ENCODE peak calls at places on chromosomes 12 and 14, in eight cellular contexts. One of them, this sample, is unnamed.

GRCh38 chr14:37270629-37271028 is 72.9 kb downstream of the MIPOL1 start:
- DNase-seq in heart right ventricle: no peak
- DNase-seq in AG10803: no peak
- DNase-seq in fibroblast of lung: no peak
- DNase-seq in lung: no peak
- DNase-seq in left lung: no peak
- DNase-seq in glutamatergic neuron: no peak
- DNase-seq in astrocyte: no peak
- DNase-seq in this sample: no peak

GRCh38 chr14:100011568-100012325 is 53.5 kb upstream of the EVL start:
- DNase-seq in heart right ventricle: no peak
- DNase-seq in AG10803: no peak
- DNase-seq in fibroblast of lung: no peak
- DNase-seq in lung: no peak
- DNase-seq in left lung: no peak
- DNase-seq in glutamatergic neuron: no peak
- DNase-seq in astrocyte: no peak
- DNase-seq in this sample: no peak

GRCh38 chr12:122081697-122082221 is 3.2 kb downstream of the MLXIP start:
- DNase-seq in heart right ventricle: peak; percentile 69
- DNase-seq in AG10803: peak; percentile 80
- DNase-seq in fibroblast of lung: no peak
- DNase-seq in lung: no peak
- DNase-seq in left lung: peak; percentile 49
- DNase-seq in glutamatergic neuron: no peak
- DNase-seq in astrocyte: no peak
- DNase-seq in this sample: no peak

GRCh38 chr14:90060312-90060964 is 1.4 kb upstream of the KCNK13 start:
- DNase-seq in heart right ventricle: no peak
- DNase-seq in AG10803: peak; percentile 21
- DNase-seq in fibroblast of lung: peak; percentile 63
- DNase-seq in lung: no peak
- DNase-seq in left lung: peak; percentile 83
- DNase-seq in glutamatergic neuron: peak; percentile 66
- DNase-seq in astrocyte: peak; percentile 40
- DNase-seq in this sample: no peak

GRCh38 chr12:51752490-51752889 is 96.0 kb downstream of the FIGNL2 start:
- DNase-seq in heart right ventricle: peak; percentile 76
- DNase-seq in AG10803: peak; percentile 96
- DNase-seq in fibroblast of lung: peak; percentile 91
- DNase-seq in lung: peak; percentile 71
- DNase-seq in left lung: no peak
- DNase-seq in glutamatergic neuron: no peak
- DNase-seq in astrocyte: peak; percentile 87
- DNase-seq in this sample: no peak

GRCh38 chr12:109612003-109612402 is 38.4 kb downstream of the MVK start:
- DNase-seq in heart right ventricle: no peak
- DNase-seq in AG10803: no peak
- DNase-seq in fibroblast of lung: no peak
- DNase-seq in lung: no peak
- DNase-seq in left lung: no peak
- DNase-seq in glutamatergic neuron: no peak
- DNase-seq in astrocyte: no peak
- DNase-seq in this sample: no peak

GRCh38 chr12:14256555-14257169 is 108.8 kb upstream of the ATF7IP start:
- DNase-seq in heart right ventricle: peak; percentile 90
- DNase-seq in AG10803: peak; percentile 89
- DNase-seq in fibroblast of lung: peak; percentile 78
- DNase-seq in lung: peak; percentile 78
- DNase-seq in left lung: peak; percentile 83
- DNase-seq in glutamatergic neuron: peak; percentile 80
- DNase-seq in astrocyte: peak; percentile 65
- DNase-seq in this sample: peak; percentile 50

GRCh38 chr12:48765753-48766162 is 23.1 kb downstream of the ADCY6 start:
- DNase-seq in heart right ventricle: no peak
- DNase-seq in AG10803: peak; percentile 33
- DNase-seq in fibroblast of lung: no peak
- DNase-seq in lung: no peak
- DNase-seq in left lung: no peak
- DNase-seq in glutamatergic neuron: no peak
- DNase-seq in astrocyte: no peak
- DNase-seq in this sample: no peak

GRCh38 chr12:44774815-44775411 is 101.2 kb downstream of the NELL2 start:
- DNase-seq in heart right ventricle: no peak
- DNase-seq in AG10803: peak; percentile 2
- DNase-seq in fibroblast of lung: no peak
- DNase-seq in lung: no peak
- DNase-seq in left lung: peak; percentile 49
- DNase-seq in glutamatergic neuron: peak; percentile 74
- DNase-seq in astrocyte: no peak
- DNase-seq in this sample: peak; percentile 21

GRCh38 chr14:70808402-70809237 is 693 bp downstream of the MAP3K9 start:
- DNase-seq in heart right ventricle: no peak
- DNase-seq in AG10803: no peak
- DNase-seq in fibroblast of lung: peak; percentile 10
- DNase-seq in lung: peak; percentile 39
- DNase-seq in left lung: peak; percentile 88
- DNase-seq in glutamatergic neuron: peak; percentile 71
- DNase-seq in astrocyte: no peak
- DNase-seq in this sample: no peak

GRCh38 chr14:91021115-91021514 is 39.3 kb downstream of the RPS6KA5 start:
- DNase-seq in heart right ventricle: no peak
- DNase-seq in AG10803: no peak
- DNase-seq in fibroblast of lung: no peak
- DNase-seq in lung: no peak
- DNase-seq in left lung: no peak
- DNase-seq in glutamatergic neuron: no peak
- DNase-seq in astrocyte: no peak
- DNase-seq in this sample: no peak

GRCh38 chr12:114834621-114835020 is 150.6 kb upstream of the TBX3 start:
- DNase-seq in heart right ventricle: no peak
- DNase-seq in AG10803: peak; percentile 74
- DNase-seq in fibroblast of lung: peak; percentile 73
- DNase-seq in lung: no peak
- DNase-seq in left lung: no peak
- DNase-seq in glutamatergic neuron: no peak
- DNase-seq in astrocyte: peak; percentile 66
- DNase-seq in this sample: no peak

GRCh38 chr14:103716899-103717411 is 1.3 kb downstream of the ZFYVE21 start:
- DNase-seq in heart right ventricle: no peak
- DNase-seq in AG10803: no peak
- DNase-seq in fibroblast of lung: no peak
- DNase-seq in lung: no peak
- DNase-seq in left lung: no peak
- DNase-seq in glutamatergic neuron: no peak
- DNase-seq in astrocyte: no peak
- DNase-seq in this sample: no peak

GRCh38 chr12:110426300-110426910 is 22.9 kb upstream of the ANAPC7 start:
- DNase-seq in heart right ventricle: no peak
- DNase-seq in AG10803: peak; percentile 58
- DNase-seq in fibroblast of lung: no peak
- DNase-seq in lung: no peak
- DNase-seq in left lung: no peak
- DNase-seq in glutamatergic neuron: no peak
- DNase-seq in astrocyte: no peak
- DNase-seq in this sample: no peak

GRCh38 chr12:44874981-44875416 is 1.1 kb downstream of the NELL2 start:
- DNase-seq in heart right ventricle: no peak
- DNase-seq in AG10803: no peak
- DNase-seq in fibroblast of lung: no peak
- DNase-seq in lung: no peak
- DNase-seq in left lung: no peak
- DNase-seq in glutamatergic neuron: no peak
- DNase-seq in astrocyte: no peak
- DNase-seq in this sample: no peak

GRCh38 chr12:114269153-114269552 is 136.8 kb downstream of the TBX5 start:
- DNase-seq in heart right ventricle: no peak
- DNase-seq in AG10803: no peak
- DNase-seq in fibroblast of lung: no peak
- DNase-seq in lung: no peak
- DNase-seq in left lung: no peak
- DNase-seq in glutamatergic neuron: no peak
- DNase-seq in astrocyte: no peak
- DNase-seq in this sample: no peak

GRCh38 chr12:51383281-51383905 is 7.8 kb downstream of the GALNT6 start:
- DNase-seq in heart right ventricle: no peak
- DNase-seq in AG10803: no peak
- DNase-seq in fibroblast of lung: no peak
- DNase-seq in lung: no peak
- DNase-seq in left lung: no peak
- DNase-seq in glutamatergic neuron: no peak
- DNase-seq in astrocyte: no peak
- DNase-seq in this sample: no peak

GRCh38 chr12:96258451-96258933 is 64.3 kb downstream of the ELK3 start:
- DNase-seq in heart right ventricle: peak; percentile 89
- DNase-seq in AG10803: peak; percentile 84
- DNase-seq in fibroblast of lung: peak; percentile 73
- DNase-seq in lung: no peak
- DNase-seq in left lung: no peak
- DNase-seq in glutamatergic neuron: no peak
- DNase-seq in astrocyte: peak; percentile 60
- DNase-seq in this sample: no peak

GRCh38 chr14:102490456-102490855 is 19.1 kb downstream of the ANKRD9 start:
- DNase-seq in heart right ventricle: no peak
- DNase-seq in AG10803: no peak
- DNase-seq in fibroblast of lung: no peak
- DNase-seq in lung: no peak
- DNase-seq in left lung: peak; percentile 59
- DNase-seq in glutamatergic neuron: peak; percentile 10
- DNase-seq in astrocyte: no peak
- DNase-seq in this sample: no peak

GRCh38 chr14:106665814-106666213 is 1139.4 kb downstream of the TMEM121 start:
- DNase-seq in heart right ventricle: no peak
- DNase-seq in AG10803: no peak
- DNase-seq in fibroblast of lung: no peak
- DNase-seq in lung: no peak
- DNase-seq in left lung: no peak
- DNase-seq in glutamatergic neuron: no peak
- DNase-seq in astrocyte: no peak
- DNase-seq in this sample: no peak

GRCh38 chr12:63220921-63221320 is 69.9 kb upstream of the AVPR1A start:
- DNase-seq in heart right ventricle: no peak
- DNase-seq in AG10803: no peak
- DNase-seq in fibroblast of lung: no peak
- DNase-seq in lung: no peak
- DNase-seq in left lung: no peak
- DNase-seq in glutamatergic neuron: no peak
- DNase-seq in astrocyte: no peak
- DNase-seq in this sample: no peak

GRCh38 chr14:91778217-91778616 is 46.3 kb upstream of the CATSPERB start:
- DNase-seq in heart right ventricle: no peak
- DNase-seq in AG10803: no peak
- DNase-seq in fibroblast of lung: no peak
- DNase-seq in lung: no peak
- DNase-seq in left lung: no peak
- DNase-seq in glutamatergic neuron: no peak
- DNase-seq in astrocyte: no peak
- DNase-seq in this sample: no peak

GRCh38 chr12:28583771-28584261 is 393.6 kb downstream of the CCDC91 start:
- DNase-seq in heart right ventricle: no peak
- DNase-seq in AG10803: peak; percentile 82
- DNase-seq in fibroblast of lung: peak; percentile 88
- DNase-seq in lung: no peak
- DNase-seq in left lung: no peak
- DNase-seq in glutamatergic neuron: no peak
- DNase-seq in astrocyte: peak; percentile 82
- DNase-seq in this sample: no peak

GRCh38 chr14:100384819-100385813 is 62.0 kb downstream of the SLC25A47 start:
- DNase-seq in heart right ventricle: no peak
- DNase-seq in AG10803: peak; percentile 71
- DNase-seq in fibroblast of lung: peak; percentile 75
- DNase-seq in lung: no peak
- DNase-seq in left lung: no peak
- DNase-seq in glutamatergic neuron: no peak
- DNase-seq in astrocyte: peak; percentile 64
- DNase-seq in this sample: no peak

GRCh38 chr14:64943556-64943955 is 1.0 kb upstream of the GPX2 start:
- DNase-seq in heart right ventricle: no peak
- DNase-seq in AG10803: no peak
- DNase-seq in fibroblast of lung: no peak
- DNase-seq in lung: no peak
- DNase-seq in left lung: no peak
- DNase-seq in glutamatergic neuron: no peak
- DNase-seq in astrocyte: no peak
- DNase-seq in this sample: no peak

GRCh38 chr12:116984098-116984497 is 73.3 kb downstream of the FBXW8 start:
- DNase-seq in heart right ventricle: no peak
- DNase-seq in AG10803: no peak
- DNase-seq in fibroblast of lung: no peak
- DNase-seq in lung: no peak
- DNase-seq in left lung: no peak
- DNase-seq in glutamatergic neuron: no peak
- DNase-seq in astrocyte: no peak
- DNase-seq in this sample: no peak
- TF ChIP-seq CTCF in heart right ventricle: no peak
- TF ChIP-seq CTCF in AG10803: no peak
- TF ChIP-seq CTCF in fibroblast of lung: no peak
- TF ChIP-seq CTCF in lung: no peak
- TF ChIP-seq CTCF in left lung: no peak
- TF ChIP-seq CTCF in glutamatergic neuron: no peak
- TF ChIP-seq CTCF in astrocyte: no peak
- TF ChIP-seq CTCF in this sample: no peak

DNA sequence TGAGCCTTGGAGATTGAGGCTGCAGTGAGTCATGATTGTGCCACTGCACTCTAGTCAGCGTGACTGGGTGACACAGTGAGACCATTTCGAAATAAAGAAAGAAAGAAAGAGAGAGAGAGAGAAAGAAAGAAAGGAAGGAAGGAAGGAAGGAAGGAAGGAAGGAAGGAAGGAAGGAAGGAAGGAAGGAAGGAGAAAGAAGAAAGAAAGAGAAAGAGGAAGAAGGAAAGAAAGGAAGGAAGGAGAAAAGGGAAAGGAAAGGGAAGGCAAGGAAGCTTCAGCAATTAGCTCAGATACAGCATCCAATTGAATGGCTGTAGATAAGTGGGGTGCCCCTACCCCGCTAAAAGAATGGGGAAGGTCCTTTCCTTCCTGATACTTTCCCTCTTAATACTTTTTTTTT is 9.5 kb upstream of the NAA30 start:
- DNase-seq in heart right ventricle: no peak
- DNase-seq in AG10803: no peak
- DNase-seq in fibroblast of lung: no peak
- DNase-seq in lung: no peak
- DNase-seq in left lung: no peak
- DNase-seq in glutamatergic neuron: no peak
- DNase-seq in astrocyte: no peak
- DNase-seq in this sample: no peak
- TF ChIP-seq CTCF in heart right ventricle: no peak
- TF ChIP-seq CTCF in AG10803: no peak
- TF ChIP-seq CTCF in fibroblast of lung: no peak
- TF ChIP-seq CTCF in lung: no peak
- TF ChIP-seq CTCF in left lung: no peak
- TF ChIP-seq CTCF in glutamatergic neuron: no peak
- TF ChIP-seq CTCF in astrocyte: no peak
- TF ChIP-seq CTCF in this sample: no peak

GRCh38 chr12:116595186-116595585 is 36.0 kb downstream of the MAP1LC3B2 start:
- DNase-seq in heart right ventricle: no peak
- DNase-seq in AG10803: peak; percentile 96
- DNase-seq in fibroblast of lung: no peak
- DNase-seq in lung: no peak
- DNase-seq in left lung: no peak
- DNase-seq in glutamatergic neuron: no peak
- DNase-seq in astrocyte: no peak
- DNase-seq in this sample: no peak
- TF ChIP-seq CTCF in heart right ventricle: no peak
- TF ChIP-seq CTCF in AG10803: no peak
- TF ChIP-seq CTCF in fibroblast of lung: no peak
- TF ChIP-seq CTCF in lung: no peak
- TF ChIP-seq CTCF in left lung: no peak
- TF ChIP-seq CTCF in glutamatergic neuron: no peak
- TF ChIP-seq CTCF in astrocyte: no peak
- TF ChIP-seq CTCF in this sample: no peak

GRCh38 chr14:96578619-96579018 is 76.4 kb downstream of the PAPOLA start:
- DNase-seq in heart right ventricle: no peak
- DNase-seq in AG10803: no peak
- DNase-seq in fibroblast of lung: no peak
- DNase-seq in lung: no peak
- DNase-seq in left lung: no peak
- DNase-seq in glutamatergic neuron: no peak
- DNase-seq in astrocyte: no peak
- DNase-seq in this sample: no peak
- TF ChIP-seq CTCF in heart right ventricle: no peak
- TF ChIP-seq CTCF in AG10803: no peak
- TF ChIP-seq CTCF in fibroblast of lung: no peak
- TF ChIP-seq CTCF in lung: no peak
- TF ChIP-seq CTCF in left lung: no peak
- TF ChIP-seq CTCF in glutamatergic neuron: no peak
- TF ChIP-seq CTCF in astrocyte: no peak
- TF ChIP-seq CTCF in this sample: no peak